ENCODE peak calls at places on chromosomes 2 and 18, in five cellular contexts. P is suprapubic skin, V is cardiac muscle cell, R is neural progenitor cell, M is psoas muscle. D is an unnamed sample. For H3K36me3 and H3K4me1, the result is how much of the 10 kb centered on the place peaks cover.

GRCh38 chr2:135473567-135473966 is 57.5 kb downstream of the ZRANB3 start:
- DNase-seq in P (no peak), V (peak), R (no peak), M (no peak), D (no peak)

GRCh38 chr2:11864724-11865123 is 118.3 kb downstream of the LPIN1 start:
- DNase-seq in P (no peak), V (no peak), R (no peak), M (no peak), D (no peak)

GRCh38 chr2:46075848-46076247 is 221.4 kb upstream of the EPAS1 start:
- DNase-seq in P (no peak), V (no peak), R (no peak), M (no peak), D (no peak)

GRCh38 chr2:62201307-62201706 is 5.4 kb downstream of the B3GNT2 start:
- DNase-seq in P (no peak), V (no peak), R (no peak), M (no peak), D (no peak)

GRCh38 chr18:12742453-12742852 is 39.6 kb downstream of the PSMG2 start:
- DNase-seq in P (no peak), V (peak), R (no peak), M (no peak), D (no peak)

GRCh38 chr18:33901894-33902512 is 322.7 kb downstream of the NOL4 start:
- DNase-seq in P (no peak), V (no peak), R (peak), M (no peak), D (no peak)

GRCh38 chr2:56130463-56131070 is 53.2 kb upstream of the CCDC85A start:
- DNase-seq in P (no peak), V (peak), R (peak), M (no peak), D (no peak)

GRCh38 chr18:43665239-43665788 is 388.0 kb upstream of the SYT4 start:
- DNase-seq in P (no peak), V (peak), R (no peak), M (no peak), D (no peak)

GRCh38 chr18:79911009-79911870 is 40.2 kb downstream of the SLC66A2 start:
- DNase-seq in P (peak), V (no peak), R (peak), M (peak), D (no peak)

GRCh38 chr18:62372156-62372555 is 47.0 kb downstream of the TNFRSF11A start:
- DNase-seq in P (no peak), V (no peak), R (no peak), M (no peak), D (no peak)

GRCh38 chr2:42105330-42106256 is 57.8 kb downstream of the PKDCC start:
- DNase-seq in P (no peak), V (no peak), R (no peak), M (peak), D (peak)

GRCh38 chr2:19802088-19802806 is 99.5 kb downstream of the TTC32 start:
- DNase-seq in P (no peak), V (peak), R (no peak), M (no peak), D (no peak)

GRCh38 chr18:3230401-3231334 is 10.9 kb upstream of the MYOM1 start:
- DNase-seq in P (no peak), V (peak), R (no peak), M (no peak), D (no peak)

GRCh38 chr2:121376851-121377250 is 91.8 kb upstream of the TFCP2L1 start:
- DNase-seq in P (no peak), V (peak), R (no peak), M (no peak), D (no peak)

GRCh38 chr2:134206573-134206972 is 47.3 kb upstream of the MGAT5 start:
- DNase-seq in P (no peak), V (peak), R (no peak), M (no peak), D (no peak)

GRCh38 chr18:58385472-58385871 is 243.4 kb downstream of the ALPK2 start:
- DNase-seq in P (no peak), V (no peak), R (no peak), M (no peak), D (no peak)

GRCh38 chr2:171217330-171217729 is 56.6 kb upstream of the TLK1 start:
- DNase-seq in P (no peak), V (no peak), R (peak), M (no peak), D (no peak)

GRCh38 chr2:86592547-86593230 is 29.4 kb upstream of the CHMP3 start:
- DNase-seq in P (no peak), V (peak), R (no peak), M (no peak), D (no peak)

GRCh38 chr18:57441395-57441794 is 6.2 kb downstream of the ONECUT2 start:
- DNase-seq in P (no peak), V (peak), R (peak), M (no peak), D (no peak)

GRCh38 chr18:199214-199613 is 40.9 kb downstream of the USP14 start:
- DNase-seq in P (no peak), V (no peak), R (no peak), M (no peak), D (no peak)

GRCh38 chr18:195651-196050 is 37.3 kb downstream of the USP14 start:
- DNase-seq in P (no peak), V (no peak), R (peak), M (no peak), D (no peak)

DNA sequence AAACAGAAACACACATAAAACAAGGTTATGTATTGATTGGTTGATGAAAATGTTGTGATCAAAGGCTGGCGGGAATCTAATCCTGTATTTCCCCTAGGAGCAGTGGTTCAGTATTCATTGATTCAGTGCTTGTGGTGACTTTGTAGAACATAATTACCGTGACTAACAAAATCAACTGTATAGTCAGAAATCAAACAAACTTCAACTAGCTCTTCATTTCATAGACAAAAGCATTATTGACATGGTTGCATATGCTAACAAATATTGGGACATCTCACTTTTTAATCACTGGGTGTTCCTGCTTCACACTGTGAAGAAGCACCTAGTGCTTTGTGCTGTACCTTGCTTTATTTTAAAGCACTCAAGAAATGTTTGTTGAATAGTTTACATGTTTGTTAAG is 41.4 kb downstream of the USP14 start:
- DNase-seq in P (no peak), V (no peak), R (no peak), M (no peak), D (no peak)
- H3K36me3 ChIP-seq in P (half or more), V (half or more), R (under half), M (under half), D (under half)

DNA sequence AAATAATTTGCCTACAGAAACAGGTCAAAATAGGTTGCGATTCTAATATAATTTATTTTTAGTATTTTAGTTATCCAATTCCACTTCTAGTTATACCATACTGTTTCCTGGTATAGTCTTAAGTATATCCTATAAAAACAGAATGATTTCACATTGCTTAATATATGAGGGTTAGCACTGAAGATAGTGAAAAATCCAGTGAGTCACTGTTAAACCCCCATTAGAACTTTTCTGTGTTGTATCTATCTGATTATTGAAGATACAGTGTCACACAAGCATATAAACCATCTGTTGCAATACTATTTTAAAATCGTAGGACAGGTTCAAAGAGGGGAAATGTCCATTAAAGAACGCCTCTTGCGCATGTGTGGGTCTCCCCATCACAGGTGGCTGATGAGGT is 110.0 kb downstream of the FEZ2 start:
- DNase-seq in P (no peak), V (no peak), R (no peak), M (no peak), D (no peak)
- H3K4me1 ChIP-seq in P (under half), V (under half), R (under half), M (half or more), D (under half)

DNA sequence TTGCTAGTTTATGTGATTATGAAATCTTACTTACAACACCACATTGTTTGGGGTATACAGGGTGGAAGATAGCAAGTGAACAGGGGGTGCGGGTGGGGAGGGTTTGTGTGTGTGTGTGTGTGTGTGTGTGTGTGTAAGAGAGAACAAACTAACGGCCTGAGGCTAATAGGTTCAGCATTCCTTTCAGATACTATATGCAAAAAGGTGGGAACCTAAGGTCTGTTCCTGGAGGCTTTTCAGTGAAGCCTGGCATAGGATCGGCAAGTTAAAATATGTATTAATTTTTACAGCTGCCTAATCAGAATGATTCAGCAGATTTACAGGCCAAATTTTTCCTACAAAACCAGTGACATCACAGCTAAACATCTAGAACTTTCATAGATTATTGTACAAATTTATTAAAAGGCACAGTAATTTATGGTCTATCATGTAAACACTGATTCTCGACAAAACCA is 7.6 kb upstream of the SPDYA start:
- DNase-seq in P (no peak), V (peak), R (no peak), M (no peak), D (no peak)
- H3K27ac ChIP-seq in P (no peak), V (no peak), R (no peak), M (peak), D (no peak)

GRCh38 chr2:219228745-219229374 is 576 bp downstream of the ATG9A start:
- DNase-seq in P (no peak), V (no peak), R (no peak), M (no peak), D (no peak)
- H3K36me3 ChIP-seq in P (under half), V (under half), R (under half), M (under half), D (under half)

GRCh38 chr2:152407806-152408205 is 72.8 kb downstream of the FMNL2 start:
- DNase-seq in P (no peak), V (no peak), R (no peak), M (no peak), D (no peak)

GRCh38 chr2:152407204-152407721 is 72.3 kb downstream of the FMNL2 start:
- DNase-seq in P (no peak), V (peak), R (peak), M (peak), D (peak)

GRCh38 chr2:152405206-152406118 is 70.5 kb downstream of the FMNL2 start:
- DNase-seq in P (no peak), V (no peak), R (no peak), M (no peak), D (no peak)

GRCh38 chr2:152406836-152407161 is 71.8 kb downstream of the FMNL2 start:
- DNase-seq in P (no peak), V (no peak), R (no peak), M (no peak), D (no peak)

DNA sequence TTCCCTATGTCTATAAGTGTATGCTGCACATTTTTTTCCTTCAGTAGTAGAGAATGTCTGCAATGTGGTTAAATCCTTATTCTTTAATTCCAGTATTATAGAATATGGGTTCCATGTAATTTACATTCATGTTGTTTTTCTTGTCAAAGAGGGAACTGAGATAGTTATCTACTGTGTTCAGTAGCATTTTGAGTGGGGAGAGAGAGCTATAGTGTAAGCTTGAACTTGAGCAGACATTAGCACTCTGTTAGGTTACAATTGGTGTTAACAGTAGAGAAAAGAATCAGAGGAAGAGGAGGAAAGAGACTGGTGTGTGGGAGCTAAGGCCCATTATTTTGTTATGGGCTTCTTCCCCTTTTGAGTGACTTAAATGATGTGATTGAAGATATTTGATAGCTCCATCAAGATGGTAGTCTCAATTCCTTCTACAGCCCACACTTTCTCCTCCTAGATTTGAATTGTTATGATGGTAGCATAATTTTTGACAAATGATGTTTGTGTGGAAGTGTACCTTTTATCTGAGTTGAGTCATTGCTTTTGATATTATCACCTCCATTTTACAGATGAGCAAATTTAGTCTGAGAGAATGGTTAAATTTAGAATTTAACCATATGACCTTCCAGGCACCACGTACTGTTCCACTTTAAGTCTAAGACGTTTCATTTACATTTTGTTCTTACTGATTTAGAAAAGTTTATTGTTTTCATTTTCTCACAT is 71.3 kb downstream of the FMNL2 start:
- DNase-seq in P (no peak), V (no peak), R (no peak), M (no peak), D (no peak)
- H3K4me1 ChIP-seq in P (under half), V (under half), R (half or more), M (half or more), D (under half)

GRCh38 chr2:239343946-239344856 is 56.6 kb downstream of the HDAC4 start:
- DNase-seq in P (no peak), V (no peak), R (no peak), M (no peak), D (no peak)
- H3K27ac ChIP-seq in P (no peak), V (no peak), R (no peak), M (no peak), D (no peak)